ENCODE peak calls at places on chromosomes 2 and 18, in seven cellular contexts. W, I, Z, N, C, E and M are unnamed samples.

GRCh38 chr2:189178007-189178406 is 1.6 kb downstream of the COL5A2 start:
- DNase-seq in E (no peak), C (no peak), Z (no peak), N (no peak), I (no peak), W (no peak), M (no peak)

GRCh38 chr2:169897834-169898233 is 70.6 kb downstream of the UBR3 start:
- DNase-seq in C (no peak), I (no peak), Z (no peak), E (no peak), W (no peak), N (no peak), M (no peak)

GRCh38 chr2:167135691-167136090 is 247.4 kb downstream of the XIRP2 start:
- DNase-seq in C (no peak), W (no peak), E (no peak), I (no peak), Z (no peak), N (no peak), M (no peak)

GRCh38 chr2:63661076-63661475 is 72.3 kb downstream of the MDH1 start:
- DNase-seq in N (no peak), E (no peak), Z (no peak), I (no peak), C (no peak), W (no peak), M (no peak)

GRCh38 chr18:69948919-69949537 is 1.4 kb upstream of the CD226 start:
- DNase-seq in W (no peak), C (no peak), I (peak; percentile 69), N (no peak), E (no peak), Z (peak; percentile 32), M (no peak)

GRCh38 chr2:75276093-75277055 is 77.1 kb upstream of the TACR1 start:
- DNase-seq in E (no peak), I (no peak), C (no peak), W (no peak), N (no peak), Z (no peak), M (no peak)

GRCh38 chr2:236120006-236120740 is 48.0 kb downstream of the GBX2 start:
- DNase-seq in C (peak; percentile 80), N (peak; percentile 28), E (no peak), Z (no peak), I (no peak), W (no peak), M (no peak)

GRCh38 chr2:18630101-18630500 is 40.7 kb upstream of the NT5C1B start:
- DNase-seq in Z (no peak), C (no peak), E (no peak), I (no peak), W (no peak), N (no peak), M (no peak)

GRCh38 chr2:62589691-62590356 is 83.8 kb upstream of the TMEM17 start:
- DNase-seq in W (no peak), Z (no peak), I (no peak), C (no peak), N (no peak), E (no peak), M (no peak)

GRCh38 chr2:226483143-226483542 is 316.5 kb downstream of the IRS1 start:
- DNase-seq in Z (no peak), E (no peak), W (peak; percentile 46), I (no peak), C (no peak), N (no peak), M (no peak)

GRCh38 chr2:235639387-235639786 is 145.5 kb downstream of the AGAP1 start:
- DNase-seq in C (no peak), N (no peak), I (peak; percentile 93), Z (peak; percentile 52), E (no peak), W (no peak), M (no peak)

GRCh38 chr2:159362816-159363251 is 76.3 kb upstream of the WDSUB1 start:
- DNase-seq in W (no peak), N (no peak), E (no peak), I (no peak), Z (no peak), C (no peak), M (no peak)

GRCh38 chr18:65835881-65836280 is 85.1 kb downstream of the CDH7 start:
- DNase-seq in C (no peak), N (no peak), Z (no peak), E (no peak), I (no peak), W (no peak), M (no peak)

GRCh38 chr18:80249217-80250093 is 2.1 kb upstream of the PARD6G start:
- DNase-seq in N (no peak), E (no peak), C (no peak), Z (no peak), W (no peak), I (no peak), M (no peak)

GRCh38 chr2:25366629-25367028 is 24.9 kb upstream of the DNMT3A start:
- DNase-seq in I (no peak), N (no peak), W (no peak), Z (no peak), C (no peak), E (no peak), M (no peak)

GRCh38 chr18:59029663-59030421 is 109.8 kb upstream of the SEC11C start:
- DNase-seq in C (no peak), Z (no peak), I (no peak), N (no peak), W (peak; percentile 42), E (no peak), M (no peak)

GRCh38 chr2:58122040-58122439 is 75.4 kb downstream of the VRK2 start:
- DNase-seq in Z (no peak), E (no peak), C (no peak), W (no peak), N (no peak), I (no peak), M (no peak)

GRCh38 chr18:58051765-58052460 is 7.9 kb downstream of the NEDD4L start:
- DNase-seq in W (no peak), C (no peak), E (no peak), N (no peak), Z (no peak), I (no peak), M (peak; percentile 10)

GRCh38 chr2:37472959-37473358 is 128.5 kb downstream of the QPCT start:
- DNase-seq in I (peak; percentile 77), W (no peak), C (no peak), E (no peak), Z (no peak), N (no peak), M (no peak)

GRCh38 chr2:39504790-39505335 is 67.8 kb upstream of the MAP4K3 start:
- DNase-seq in I (no peak), N (no peak), C (no peak), W (no peak), Z (no peak), E (no peak), M (no peak)

GRCh38 chr18:74288041-74288440 is 3.7 kb downstream of the CYB5A start:
- DNase-seq in C (no peak), E (no peak), Z (no peak), W (no peak), I (no peak), N (no peak), M (no peak)
- H3K4me1 ChIP-seq in C (peaks cover 48% of the 10 kb centered on the region), E (peaks cover 13% of the 10 kb centered on the region), Z (no peaks in the 10 kb centered on the region), W (peaks cover 22% of the 10 kb centered on the region), I (peaks cover 18% of the 10 kb centered on the region), N (peaks cover 84% of the 10 kb centered on the region), M (peaks cover 17% of the 10 kb centered on the region)

GRCh38 chr2:217916504-217917254 is 86.1 kb downstream of the TNS1 start:
- DNase-seq in Z (no peak), I (peak; percentile 92), E (no peak), N (peak; percentile 79), W (no peak), C (no peak), M (no peak)

GRCh38 chr2:217920879-217921603 is 81.8 kb downstream of the TNS1 start:
- DNase-seq in Z (no peak), I (peak; percentile 95), N (peak; percentile 72), W (no peak), E (no peak), C (no peak), M (no peak)

GRCh38 chr2:217918220-217919024 is 84.4 kb downstream of the TNS1 start:
- DNase-seq in C (no peak), I (peak; percentile 87), Z (no peak), N (peak; percentile 81), E (no peak), W (peak; percentile 55), M (no peak)

GRCh38 chr2:217919781-217920351 is 82.9 kb downstream of the TNS1 start:
- DNase-seq in C (no peak), I (peak; percentile 94), N (peak; percentile 80), Z (no peak), W (no peak), E (no peak), M (no peak)

DNA sequence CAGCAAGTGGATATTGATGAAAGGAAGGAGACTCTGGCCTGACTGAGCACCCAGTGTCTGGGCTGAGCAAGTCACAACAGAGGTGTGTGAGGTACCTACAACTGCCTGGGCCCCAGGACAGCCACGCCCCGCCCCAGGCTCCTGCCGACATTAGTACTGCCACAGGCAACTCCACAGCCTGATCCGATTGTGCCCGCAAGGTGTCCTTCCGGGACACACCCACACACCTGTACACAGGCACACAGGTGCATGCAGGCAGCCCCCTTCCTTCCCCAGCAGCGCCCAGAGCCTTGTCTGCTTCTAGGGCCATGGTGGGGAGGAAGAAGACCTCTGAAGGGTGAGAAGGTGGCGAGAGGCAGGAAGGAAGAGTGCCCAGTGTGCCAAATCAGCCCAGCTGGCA is 83.6 kb downstream of the TNS1 start:
- DNase-seq in I (no peak), N (peak; percentile 79), W (no peak), C (peak; percentile 81), Z (no peak), E (no peak), M (no peak)
- H3K27ac ChIP-seq in I (peak overlapping the region; percentile 95), N (peak overlapping the region; percentile 66), W (no peak overlapping the region), C (peak overlapping the region; percentile 95), Z (peak overlapping the region; percentile 49), E (no peak overlapping the region), M (no peak overlapping the region)

DNA sequence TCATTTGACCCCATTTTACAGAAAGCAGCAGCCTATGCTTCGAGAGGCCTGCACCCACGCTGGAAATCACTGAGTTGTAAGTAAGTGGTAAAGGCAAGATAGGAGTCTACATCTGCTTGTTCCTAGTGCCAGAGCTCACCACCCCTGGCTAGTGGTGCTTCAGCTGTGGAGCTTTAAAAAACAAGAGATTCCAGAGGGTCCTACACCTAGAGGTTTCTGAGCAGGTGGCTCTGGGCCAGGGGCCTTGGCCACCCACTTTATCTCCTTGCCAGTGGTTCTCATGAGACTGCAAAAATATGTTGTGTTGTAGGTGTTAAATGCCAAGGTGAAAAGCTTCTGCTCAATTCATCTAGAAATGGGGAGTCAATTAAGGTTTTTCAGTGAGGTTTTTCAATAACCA is 60.0 kb upstream of the SERTAD2 start:
- DNase-seq in C (no peak), E (no peak), N (no peak), W (no peak), I (no peak), Z (no peak), M (no peak)
- H3K4me1 ChIP-seq in C (no peaks in the 10 kb centered on the region), E (peaks cover 13% of the 10 kb centered on the region), N (peaks cover 8% of the 10 kb centered on the region), W (peaks cover 6% of the 10 kb centered on the region), I (no peaks in the 10 kb centered on the region), Z (no peaks in the 10 kb centered on the region), M (peaks cover 7% of the 10 kb centered on the region)

DNA sequence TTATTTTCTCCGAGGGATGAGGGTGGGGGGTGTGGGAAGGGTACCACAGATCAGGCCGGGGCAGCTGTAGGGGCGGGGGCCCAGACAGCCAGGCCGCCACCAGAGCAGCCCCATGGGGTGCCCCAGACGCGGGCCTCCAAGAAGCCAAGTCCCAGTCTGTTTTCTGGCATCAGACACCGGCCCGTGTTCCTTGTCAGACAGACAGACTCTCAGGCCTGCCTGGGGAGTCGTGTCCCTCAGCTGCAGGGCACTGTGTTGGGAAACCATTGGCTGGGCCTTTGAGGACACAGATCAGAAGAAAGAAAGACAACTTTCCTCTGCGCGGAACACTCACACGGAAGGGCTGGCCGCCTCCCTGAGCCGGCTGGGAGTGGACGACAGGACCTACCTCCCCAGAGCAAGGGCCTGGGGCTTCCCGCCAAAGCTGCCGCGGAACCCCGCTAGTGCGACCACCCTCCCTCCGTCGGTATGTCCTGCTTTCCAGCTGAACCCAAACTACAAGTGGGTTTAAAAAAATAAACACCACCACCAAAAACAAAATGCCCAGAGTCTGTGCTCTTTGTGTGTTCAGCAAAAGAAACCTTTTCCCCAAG is 88.0 kb downstream of the SMAD7 start:
- DNase-seq in E (no peak), Z (no peak), W (no peak), C (peak; percentile 79), N (no peak), I (peak; percentile 94), M (no peak)
- H3K27ac ChIP-seq in E (no peak overlapping the region), Z (no peak overlapping the region), W (no peak overlapping the region), C (no peak overlapping the region), N (no peak overlapping the region), I (peak overlapping the region; percentile 68), M (no peak overlapping the region)